ENCODE peak calls at places on chromosome 4, in four cellular contexts. U is esophagus squamous epithelium, G is fibroblast of lung, A is left lung. B is an unnamed sample.

GRCh38 chr4:80005863-80006262 is 67.2 kb downstream of the ANTXR2 start:
- DNase-seq in U (no peak), G (peak; percentile 55), A (no peak), B (no peak)

GRCh38 chr4:64781737-64782326 is 372.6 kb upstream of the TECRL start:
- DNase-seq in U (no peak), G (peak; percentile 40), A (no peak), B (no peak)

GRCh38 chr4:54063737-54064316 is 578 bp downstream of the CHIC2 start:
- DNase-seq in U (peak; percentile 31), G (peak; percentile 36), A (no peak), B (no peak)

GRCh38 chr4:131054489-131055019 is 1958.6 kb downstream of the C4orf33 start:
- DNase-seq in U (no peak), G (no peak), A (peak; percentile 23), B (no peak)

GRCh38 chr4:2265113-2266110 is 3.5 kb upstream of the MXD4 start:
- DNase-seq in U (no peak), G (no peak), A (peak; percentile 55), B (no peak)

GRCh38 chr4:6758732-6759131 is 23.8 kb upstream of the KIAA0232 start:
- DNase-seq in U (no peak), G (no peak), A (no peak), B (no peak)

GRCh38 chr4:73668806-73669205 is 48.6 kb upstream of the RASSF6 start:
- DNase-seq in U (no peak), G (peak; percentile 62), A (no peak), B (no peak)

GRCh38 chr4:113684534-113685091 is 76.9 kb downstream of the CAMK2D start:
- DNase-seq in U (no peak), G (peak; percentile 74), A (no peak), B (peak; percentile 61)

GRCh38 chr4:162684371-162684700 is 482.4 kb downstream of the NAF1 start:
- DNase-seq in U (no peak), G (no peak), A (no peak), B (no peak)

GRCh38 chr4:108693819-108694218 is 43.4 kb downstream of the OSTC start:
- DNase-seq in U (no peak), G (peak; percentile 16), A (no peak), B (no peak)

GRCh38 chr4:171433674-171434073 is 379.5 kb upstream of the GALNTL6 start:
- DNase-seq in U (no peak), G (no peak), A (no peak), B (no peak)

GRCh38 chr4:40283968-40284367 is 51.2 kb upstream of the CHRNA9 start:
- DNase-seq in U (no peak), G (peak; percentile 92), A (no peak), B (no peak)

GRCh38 chr4:176726803-176727202 is 65.9 kb downstream of the VEGFC start:
- DNase-seq in U (no peak), G (peak; percentile 45), A (peak; percentile 10), B (no peak)

GRCh38 chr4:56049428-56050212 is 100.9 kb downstream of the CEP135 start:
- DNase-seq in U (no peak), G (peak; percentile 46), A (no peak), B (no peak)

GRCh38 chr4:96342790-96343455 is 503.0 kb downstream of the PDHA2 start:
- DNase-seq in U (no peak), G (no peak), A (no peak), B (no peak)

GRCh38 chr4:163107754-163108153 is 58.9 kb downstream of the NAF1 start:
- DNase-seq in U (no peak), G (peak; percentile 10), A (no peak), B (no peak)

GRCh38 chr4:186236126-186236525 is 8.8 kb downstream of the KLKB1 start:
- DNase-seq in U (no peak), G (no peak), A (no peak), B (no peak)

GRCh38 chr4:128452415-128452814 is 164.8 kb upstream of the PGRMC2 start:
- DNase-seq in U (no peak), G (no peak), A (no peak), B (no peak)

GRCh38 chr4:54709281-54709854 is 51.6 kb downstream of the KIT start:
- DNase-seq in U (no peak), G (no peak), A (no peak), B (no peak)

GRCh38 chr4:78951862-78952472 is 12.7 kb upstream of the PAQR3 start:
- DNase-seq in U (no peak), G (peak; percentile 29), A (no peak), B (peak; percentile 13)

GRCh38 chr4:166279261-166279660 is 406.2 kb downstream of the TLL1 start:
- DNase-seq in U (no peak), G (no peak), A (no peak), B (no peak)

GRCh38 chr4:38920186-38920585 is 52.6 kb downstream of the FAM114A1 start:
- DNase-seq in U (no peak), G (peak; percentile 33), A (no peak), B (no peak)

GRCh38 chr4:141571793-141572192 is 64.6 kb upstream of the IL15 start:
- DNase-seq in U (no peak), G (no peak), A (no peak), B (no peak)

GRCh38 chr4:168361365-168362024 is 42.9 kb upstream of the DDX60 start:
- DNase-seq in U (no peak), G (no peak), A (no peak), B (no peak)

GRCh38 chr4:113555868-113556267 is 205.7 kb downstream of the CAMK2D start:
- DNase-seq in U (no peak), G (no peak), A (no peak), B (no peak)

GRCh38 chr4:186939226-186939625 is 215.6 kb upstream of the FAT1 start:
- DNase-seq in U (no peak), G (no peak), A (no peak), B (no peak)

GRCh38 chr4:5142726-5143125 is 91.4 kb downstream of the STK32B start:
- DNase-seq in U (no peak), G (peak; percentile 36), A (no peak), B (no peak)

GRCh38 chr4:137909910-137910309 is 332.2 kb downstream of the SLC7A11 start:
- DNase-seq in U (no peak), G (no peak), A (no peak), B (no peak)

GRCh38 chr4:38060829-38061431 is 100.7 kb downstream of the PTTG2 start:
- DNase-seq in U (no peak), G (peak; percentile 64), A (no peak), B (no peak)

DNA sequence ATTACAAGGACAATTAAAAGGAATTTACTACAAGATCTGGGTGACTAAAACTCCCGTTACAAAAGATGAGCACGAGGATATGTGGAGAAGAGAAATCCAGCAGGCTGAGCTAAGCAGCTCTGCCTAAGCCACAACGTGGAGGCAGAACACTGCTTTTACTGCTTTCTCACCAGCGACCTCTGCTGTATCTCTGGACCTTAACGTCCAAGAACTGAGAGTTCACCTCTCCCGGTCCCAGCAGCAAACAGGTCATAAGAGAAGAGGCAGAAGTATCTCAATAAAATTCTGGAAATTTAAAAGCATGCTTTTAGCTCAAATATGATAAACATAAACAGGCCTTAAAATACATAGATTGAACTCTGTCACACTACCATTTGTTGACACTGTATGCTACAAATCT is 81.0 kb downstream of the ADGRA3 start:
- DNase-seq in U (no peak), G (peak; percentile 63), A (no peak), B (peak; percentile 26)
- TF ChIP-seq CTCF in U (no peak), G (peak; percentile 73), A (peak; percentile 17), B (peak; percentile 39)

DNA sequence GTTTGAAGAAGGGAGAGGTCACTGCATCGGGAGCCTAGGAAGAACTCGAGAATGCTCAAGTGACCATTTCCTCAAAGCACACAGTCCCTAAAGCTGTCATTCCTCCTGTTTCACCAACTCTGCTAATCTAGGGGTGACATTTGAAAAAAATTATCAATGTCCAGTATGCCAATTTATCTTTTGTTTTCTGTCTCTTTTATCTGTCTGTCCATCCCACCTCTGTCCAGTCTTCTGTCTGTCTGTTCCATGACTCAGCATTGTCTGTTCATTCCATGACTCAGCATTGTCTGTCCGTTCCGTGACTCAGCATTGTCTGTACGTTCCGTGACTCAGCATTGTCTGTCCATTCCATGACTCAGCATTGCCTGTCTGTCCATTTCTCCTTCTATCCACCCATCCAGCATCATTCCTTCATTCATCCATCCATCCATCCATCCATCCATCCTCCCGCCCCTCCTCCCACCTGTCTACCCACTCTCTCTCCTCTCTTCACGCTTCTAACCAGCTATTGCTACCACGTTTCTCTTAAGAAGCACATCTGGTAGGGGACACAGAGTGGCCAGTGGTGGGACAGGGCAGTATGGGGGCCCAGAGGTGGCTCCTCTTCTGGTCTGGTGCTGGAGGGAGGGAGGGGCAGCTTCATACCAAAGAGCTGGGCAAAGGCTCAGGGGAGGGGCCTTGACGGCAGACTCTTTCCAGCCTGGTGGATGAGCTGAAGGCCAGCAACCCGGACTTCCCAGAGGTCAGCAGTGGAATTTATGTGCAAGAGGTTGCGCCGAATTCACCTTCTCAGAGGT is 34.1 kb downstream of the HTRA3 start:
- DNase-seq in U (no peak), G (peak; percentile 74), A (no peak), B (peak; percentile 22)
- H3K4me1 ChIP-seq in U (no peaks in the 10 kb centered on the region), G (peaks cover 2% of the 10 kb centered on the region), A (peaks cover 2% of the 10 kb centered on the region), B (peaks cover 6% of the 10 kb centered on the region)

DNA sequence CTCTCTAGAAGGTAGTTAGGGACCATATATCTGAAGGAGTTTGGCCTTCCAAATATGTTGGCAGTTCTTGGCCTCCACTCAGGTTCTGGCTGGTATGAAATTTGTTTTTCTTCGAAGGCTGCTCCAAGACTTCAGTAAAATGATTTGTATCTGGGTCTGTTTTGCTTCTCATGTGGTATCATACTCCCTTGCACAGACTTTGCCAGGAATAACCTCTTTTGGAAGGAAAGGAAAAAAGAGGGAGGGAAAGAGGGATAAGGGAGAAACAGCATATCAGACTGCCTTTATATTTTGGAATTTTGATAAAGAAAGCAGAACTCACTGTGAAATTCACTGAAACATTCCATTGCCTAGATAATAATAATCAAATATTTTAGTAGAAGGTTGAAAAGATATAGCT is 242.1 kb upstream of the HHIP start:
- DNase-seq in U (no peak), G (no peak), A (no peak), B (no peak)
- TF ChIP-seq CTCF in U (no peak), G (no peak), A (no peak), B (no peak)

DNA sequence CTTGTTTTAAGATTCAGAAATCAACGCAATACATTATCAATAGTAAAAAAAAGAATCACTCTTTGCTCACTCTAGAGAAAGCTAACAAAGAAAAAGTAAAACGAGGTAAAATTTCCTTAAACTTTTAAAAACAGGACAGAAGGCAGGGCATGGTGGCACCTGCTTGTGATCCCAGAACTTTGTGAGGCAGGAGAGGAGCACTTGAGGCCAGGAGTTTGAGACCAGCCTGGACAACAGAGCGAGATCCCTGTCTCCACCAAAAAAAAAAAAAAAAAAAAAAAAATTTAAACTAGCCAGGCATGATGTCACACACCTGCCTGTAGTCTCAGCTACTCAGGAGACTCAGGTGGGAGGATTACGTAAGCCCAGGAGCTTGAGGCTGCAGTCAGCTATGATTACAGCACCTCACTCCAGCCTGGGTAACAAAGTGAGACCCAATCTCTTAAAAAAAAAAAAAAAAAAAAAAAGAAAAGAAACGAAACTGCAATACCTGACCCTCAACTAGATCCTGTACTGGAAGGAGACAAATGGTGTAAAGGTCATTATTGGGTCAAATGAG is 3.5 kb downstream of the CCNI start:
- DNase-seq in U (no peak), G (no peak), A (no peak), B (no peak)
- H3K4me1 ChIP-seq in U (peaks cover 32% of the 10 kb centered on the region), G (peaks cover 6% of the 10 kb centered on the region), A (peaks cover 66% of the 10 kb centered on the region), B (peaks cover 37% of the 10 kb centered on the region)

GRCh38 chr4:184879251-184879650 is 53.5 kb upstream of the ACSL1 start:
- DNase-seq in U (no peak), G (no peak), A (no peak), B (no peak)
- TF ChIP-seq CTCF in U (no peak), G (no peak), A (no peak), B (no peak)